ENCODE peak calls at places on chromosomes 3 and 15, in four cellular contexts. C is endothelial cell, B is cardiac muscle cell, M is HL-60. K is an unnamed sample.

GRCh38 chr3:100042577-100042981 is 71.7 kb downstream of the FILIP1L start:
- DNase-seq in B (no peak), C (no peak), M (no peak), K (peak)

GRCh38 chr15:69816522-69816921 is 281.2 kb downstream of the TLE3 start:
- DNase-seq in B (no peak), C (no peak), M (no peak), K (no peak)

GRCh38 chr15:65832549-65833364 is 36.5 kb upstream of the RAB11A start:
- DNase-seq in C (peak), M (peak), B (peak), K (peak)

GRCh38 chr3:195257454-195258448 is 13.2 kb downstream of the XXYLT1 start:
- DNase-seq in C (no peak), B (no peak), M (no peak), K (no peak)

GRCh38 chr15:47461560-47462175 is 255.6 kb upstream of the SEMA6D start:
- DNase-seq in B (no peak), C (no peak), M (no peak), K (peak)

GRCh38 chr3:36647423-36647853 is 116.9 kb downstream of the DCLK3 start:
- DNase-seq in M (no peak), C (no peak), B (no peak), K (no peak)

GRCh38 chr3:71392277-71392676 is 191.3 kb downstream of the FOXP1 start:
- DNase-seq in C (no peak), B (no peak), M (no peak), K (no peak)

GRCh38 chr15:61401903-61402698 is 173.0 kb upstream of the RORA start:
- DNase-seq in C (no peak), M (no peak), B (no peak), K (no peak)

GRCh38 chr3:59820352-59820934 is 770.6 kb upstream of the CFAP20DC start:
- DNase-seq in M (no peak), C (no peak), B (no peak), K (peak)

GRCh38 chr3:185308126-185308754 is 54.4 kb upstream of the EHHADH start:
- DNase-seq in B (peak), M (peak), C (peak), K (peak)

GRCh38 chr15:99593070-99593469 is 27.3 kb downstream of the MEF2A start:
- DNase-seq in C (no peak), M (no peak), B (no peak), K (no peak)

GRCh38 chr15:40245666-40246065 is 6.8 kb downstream of the PAK6 start:
- DNase-seq in M (no peak), B (no peak), C (no peak), K (no peak)

GRCh38 chr15:85706779-85707518 is 87.8 kb downstream of the KLHL25 start:
- DNase-seq in C (no peak), B (no peak), M (no peak), K (peak)

GRCh38 chr15:63395730-63396545 is 14.3 kb upstream of the CA12 start:
- DNase-seq in C (no peak), B (no peak), M (no peak), K (no peak)

GRCh38 chr15:55279746-55280351 is 9.8 kb downstream of the RAB27A start:
- DNase-seq in C (no peak), M (peak), B (no peak), K (peak)

GRCh38 chr15:40310001-40310959 is 2.5 kb upstream of the PLCB2 start:
- DNase-seq in B (peak), M (peak), C (peak), K (no peak)

GRCh38 chr3:186239321-186239720 is 122.7 kb downstream of the DGKG start:
- DNase-seq in C (peak), M (no peak), B (peak), K (no peak)

GRCh38 chr15:62482715-62483429 is 317.8 kb upstream of the C2CD4B start:
- DNase-seq in B (peak), C (peak), M (peak), K (peak)

GRCh38 chr3:25468866-25469319 is 40.8 kb downstream of the RARB start:
- DNase-seq in M (no peak), C (no peak), B (peak), K (peak)

GRCh38 chr3:121155023-121155422 is 247.0 kb downstream of the STXBP5L start:
- DNase-seq in B (no peak), M (no peak), C (no peak), K (no peak)

GRCh38 chr15:71808311-71809020 is 1.9 kb upstream of the NR2E3 start:
- DNase-seq in B (peak), M (no peak), C (no peak), K (no peak)

GRCh38 chr3:61903931-61904657 is 342.7 kb downstream of the PTPRG start:
- DNase-seq in B (peak), M (no peak), C (no peak), K (peak)

GRCh38 chr3:171862993-171863521 is 19.9 kb downstream of the TMEM212 start:
- DNase-seq in B (no peak), C (no peak), M (no peak), K (no peak)

GRCh38 chr3:16515885-16516420 is 2.5 kb upstream of the RFTN1 start:
- DNase-seq in M (no peak), B (no peak), C (no peak), K (no peak)
- TF ChIP-seq CTCF in M (no peak), B (no peak), C (no peak), K (no peak)

DNA sequence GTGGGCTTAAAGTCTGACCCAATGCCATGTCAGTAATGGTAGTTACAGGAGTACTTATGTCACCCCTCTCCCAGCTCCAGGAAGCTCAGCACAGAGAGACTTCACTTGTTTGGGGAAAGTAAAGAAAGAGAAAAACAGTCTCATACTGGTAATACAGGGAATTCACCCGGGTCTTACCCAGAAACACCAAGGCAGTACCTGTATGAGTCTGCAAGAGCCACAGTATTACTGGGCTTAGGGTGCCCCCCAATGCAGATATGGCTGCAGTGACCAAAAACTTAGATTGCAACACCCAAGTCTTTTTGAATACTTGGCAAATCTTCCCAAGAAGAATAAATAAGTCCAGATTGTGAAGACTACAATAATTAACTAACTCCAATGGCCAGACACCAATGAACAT is 622.1 kb downstream of the IGSF11 start:
- DNase-seq in B (no peak), C (no peak), M (no peak), K (no peak)
- TF ChIP-seq CTCF in B (no peak), C (no peak), M (no peak), K (no peak)

DNA sequence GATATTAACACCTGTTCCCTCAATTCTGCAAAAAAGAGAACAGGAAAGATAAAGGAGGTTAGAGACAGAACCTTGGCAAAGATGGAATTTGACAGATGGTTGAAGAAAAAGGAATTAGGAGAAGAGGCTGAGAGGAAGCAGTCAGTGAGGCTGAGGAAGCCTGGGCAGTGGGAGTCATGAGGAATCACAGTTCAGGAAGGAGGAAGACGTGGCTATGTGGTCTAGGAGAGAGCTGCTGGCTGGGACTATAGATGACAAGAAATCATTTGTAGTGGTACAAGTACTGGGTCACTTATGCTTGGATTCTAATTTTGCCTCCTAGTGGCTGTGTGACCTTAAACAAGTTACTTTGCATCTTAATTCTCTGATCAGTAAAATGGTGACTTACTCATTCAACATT is 49.0 kb downstream of the LARS2 start:
- DNase-seq in B (no peak), C (no peak), M (no peak), K (peak)
- TF ChIP-seq CTCF in B (no peak), C (no peak), M (no peak), K (peak)

GRCh38 chr3:72889310-72890165 is 1.7 kb downstream of the GXYLT2 start:
- DNase-seq in M (no peak), B (no peak), C (no peak), K (no peak)

GRCh38 chr3:72892081-72892763 is 4.4 kb downstream of the GXYLT2 start:
- DNase-seq in M (peak), C (no peak), B (no peak), K (peak)

GRCh38 chr3:72892870-72893269 is 5.0 kb downstream of the GXYLT2 start:
- DNase-seq in B (no peak), M (peak), C (peak), K (no peak)

GRCh38 chr3:72890166-72890925 is 2.5 kb downstream of the GXYLT2 start:
- DNase-seq in C (no peak), M (no peak), B (no peak), K (no peak)

DNA sequence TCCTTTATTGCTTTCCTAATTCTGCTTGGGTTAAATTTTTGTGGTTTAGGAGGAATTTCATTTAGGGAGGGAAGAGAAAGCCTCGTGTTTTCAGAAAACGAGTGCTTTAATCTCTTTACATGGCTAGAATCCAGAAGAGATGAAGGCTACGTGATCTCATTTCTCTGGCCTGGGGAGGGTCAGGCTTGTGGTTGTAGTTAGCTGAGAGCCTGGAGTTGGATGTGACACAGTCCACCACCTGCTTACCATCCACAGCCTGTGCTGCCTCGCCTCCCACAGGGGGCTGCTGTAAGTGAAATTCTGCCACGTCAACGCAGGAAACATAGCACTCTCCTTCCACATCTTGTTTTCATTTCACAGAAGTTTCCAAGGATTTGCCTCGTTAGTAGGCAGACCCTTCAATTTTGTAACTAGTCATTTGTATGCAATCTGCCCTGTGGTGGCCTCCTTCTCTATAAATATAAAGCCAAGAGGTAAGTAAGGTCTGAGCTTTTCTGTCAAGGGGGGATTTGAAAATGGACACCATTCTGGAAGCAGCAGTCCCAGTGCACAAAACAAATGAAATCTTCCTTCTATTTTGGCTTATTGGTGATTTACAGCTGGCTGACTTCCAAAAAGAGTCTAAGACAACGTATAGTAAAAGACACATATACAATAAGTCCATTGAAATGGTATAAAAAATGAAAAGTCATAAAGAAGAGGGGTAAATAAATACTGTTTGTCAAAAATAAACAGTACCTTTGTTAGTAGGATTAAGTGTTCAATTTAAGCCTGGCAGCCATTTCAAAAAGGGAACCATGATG is 3.4 kb downstream of the GXYLT2 start:
- DNase-seq in M (peak), B (peak), C (no peak), K (peak)
- TF ChIP-seq CTCF in M (no peak), B (peak), C (no peak), K (peak)

DNA sequence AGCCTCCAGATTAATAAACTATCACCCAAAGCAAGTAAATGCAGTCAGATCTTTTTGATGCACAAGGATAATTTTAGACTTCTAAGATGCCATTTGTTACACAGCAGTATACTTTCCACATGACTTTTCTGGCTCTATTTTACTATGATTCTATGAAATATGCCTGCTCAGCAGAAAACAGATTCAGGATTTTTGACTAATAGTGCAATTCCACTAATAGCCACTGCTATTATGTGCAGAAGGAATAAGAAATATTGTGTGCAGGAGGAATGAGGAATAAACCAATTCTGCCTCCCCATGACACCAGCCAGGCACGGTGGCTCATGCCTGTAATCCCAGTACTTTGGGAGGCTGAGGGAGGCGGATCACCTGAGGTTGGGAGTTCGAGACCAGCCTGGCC is 11.5 kb upstream of the SPPL2A start:
- DNase-seq in M (no peak), B (no peak), C (no peak), K (no peak)
- TF ChIP-seq CTCF in M (no peak), B (no peak), C (no peak), K (peak)

GRCh38 chr3:96213393-96213792 is 601.0 kb upstream of the EPHA6 start:
- DNase-seq in C (no peak), B (no peak), M (no peak), K (no peak)
- TF ChIP-seq CTCF in C (no peak), B (no peak), M (no peak), K (no peak)

DNA sequence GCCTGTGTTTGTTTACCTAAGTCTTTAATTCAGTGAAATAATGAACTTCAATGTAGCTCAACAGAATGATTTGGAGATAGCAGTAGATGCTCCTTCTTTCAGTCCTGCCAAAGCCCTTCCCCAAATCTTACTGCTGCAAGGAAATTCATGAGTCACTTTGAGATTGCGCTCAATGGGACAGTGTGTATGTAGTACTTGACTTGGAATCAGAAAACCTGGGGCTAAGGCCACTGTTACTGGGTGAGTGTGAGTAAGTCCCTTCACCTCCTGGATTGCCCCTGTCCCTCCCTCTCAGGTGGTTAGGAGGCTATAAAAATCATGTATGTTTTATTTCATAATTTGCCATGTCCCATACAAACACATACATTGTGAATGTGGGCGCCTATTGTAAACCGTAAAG is 29.9 kb downstream of the ATP13A5 start:
- DNase-seq in C (no peak), B (no peak), M (no peak), K (no peak)
- TF ChIP-seq CTCF in C (no peak), B (no peak), M (no peak), K (no peak)

DNA sequence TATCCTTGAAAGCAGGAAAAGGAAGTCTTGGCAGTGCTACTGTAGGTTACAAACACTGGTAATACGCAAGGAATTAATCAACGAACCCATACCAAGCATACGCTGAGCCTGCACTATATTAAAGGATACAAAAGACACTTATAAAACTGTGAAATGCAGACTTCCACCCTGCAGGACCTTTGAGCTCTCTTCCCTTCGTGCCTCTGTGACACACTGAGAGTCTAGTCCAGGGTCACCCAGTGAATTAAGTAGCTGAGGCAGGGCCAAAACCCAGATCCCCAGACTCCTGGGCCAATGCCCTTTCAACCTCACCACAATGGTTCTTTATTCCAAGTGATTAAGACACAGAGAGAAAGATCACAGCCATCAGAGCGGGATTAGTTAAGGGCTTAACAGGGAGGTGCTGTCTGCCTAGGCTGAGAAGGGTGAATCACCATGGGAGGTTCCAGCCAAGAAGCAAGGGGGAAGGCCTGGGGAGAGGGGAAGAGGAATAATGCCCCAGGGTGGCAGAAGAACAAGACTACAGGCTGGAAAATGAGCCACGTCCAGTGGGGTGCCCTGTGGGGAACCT is 6.8 kb downstream of the ANXA2 start:
- DNase-seq in B (no peak), C (no peak), M (no peak), K (peak)
- TF ChIP-seq CTCF in B (no peak), C (no peak), M (no peak), K (peak)